ENCODE peak calls at places on chromosomes 1 and 21, in six cellular contexts. O, M, X, Y, Q and C are unnamed samples.

GRCh38 chr1:117857434-117857833 is 72.0 kb downstream of the GDAP2 start:
- DNase-seq in O (no peak), Q (no peak), M (no peak), Y (no peak), X (no peak), C (no peak)

GRCh38 chr1:116224111-116224510 is 112.9 kb downstream of the MAB21L3 start:
- DNase-seq in Q (no peak), X (no peak), Y (no peak), M (no peak), O (no peak), C (no peak)

GRCh38 chr1:174712541-174712940 is 264.8 kb downstream of the GPR52 start:
- DNase-seq in M (no peak), O (no peak), Y (no peak), X (no peak), Q (no peak), C (no peak)

GRCh38 chr1:150708595-150708994 is 11.6 kb upstream of the GOLPH3L start:
- DNase-seq in Y (no peak), O (no peak), Q (no peak), X (no peak), M (no peak), C (no peak)

GRCh38 chr1:43280683-43281082 is 4.7 kb downstream of the C1orf210 start:
- DNase-seq in X (no peak), M (no peak), Y (no peak), O (no peak), Q (no peak), C (no peak)

GRCh38 chr1:2506901-2507565 is 19.4 kb downstream of the PANK4 start:
- DNase-seq in O (no peak), X (no peak), M (no peak), Q (no peak), Y (no peak), C (no peak)

GRCh38 chr1:12600880-12601633 is 17.0 kb downstream of the DHRS3 start:
- DNase-seq in O (no peak), M (no peak), Y (no peak), Q (no peak), X (no peak), C (peak)

GRCh38 chr1:245085508-245086095 is 69.2 kb upstream of the KIF26B start:
- DNase-seq in M (no peak), Y (no peak), Q (peak), X (no peak), O (no peak), C (no peak)

GRCh38 chr1:196678510-196678884 is 26.7 kb downstream of the CFH start:
- DNase-seq in O (no peak), Y (no peak), M (no peak), X (no peak), Q (peak), C (no peak)

GRCh38 chr21:17793675-17794123 is 25.5 kb downstream of the C21orf91 start:
- DNase-seq in O (no peak), X (no peak), Q (peak), M (no peak), Y (no peak), C (no peak)

GRCh38 chr1:200780545-200781444 is 42.1 kb downstream of the CAMSAP2 start:
- DNase-seq in O (no peak), Y (no peak), Q (no peak), X (no peak), M (no peak), C (no peak)

GRCh38 chr1:220113136-220113695 is 19.3 kb downstream of the IARS2 start:
- DNase-seq in Y (no peak), Q (no peak), X (no peak), O (peak), M (no peak), C (peak)

GRCh38 chr1:206534552-206534951 is 27.2 kb downstream of the RASSF5 start:
- DNase-seq in O (no peak), X (no peak), Q (no peak), M (no peak), Y (no peak), C (no peak)

GRCh38 chr1:205948886-205949285 is 5.6 kb upstream of the SLC26A9 start:
- DNase-seq in O (no peak), Y (no peak), M (no peak), X (no peak), Q (no peak), C (no peak)

GRCh38 chr1:18217398-18218043 is 109.9 kb downstream of the IGSF21 start:
- DNase-seq in X (no peak), Q (no peak), O (no peak), Y (no peak), M (no peak), C (no peak)

GRCh38 chr1:21499283-21499945 is 9.8 kb upstream of the ALPL start:
- DNase-seq in M (no peak), Y (no peak), X (no peak), Q (no peak), O (no peak), C (no peak)